ENCODE peak calls at places on chromosomes 7 and 10, in five cellular contexts. K, S, T, Y and B are unnamed samples.

GRCh38 chr10:67015225-67015624 is 89.4 kb downstream of the LRRTM3 start:
- DNase-seq in T (no peak), Y (no peak), K (peak; percentile 28), S (no peak), B (no peak)

GRCh38 chr10:35635576-35635975 is 6.5 kb downstream of the FZD8 start:
- DNase-seq in K (peak; percentile 42), Y (peak; percentile 48), S (peak; percentile 33), T (peak; percentile 59), B (no peak)

GRCh38 chr10:29714096-29714874 is 79.5 kb upstream of the SVIL start:
- DNase-seq in Y (peak; percentile 64), K (peak; percentile 85), S (no peak), T (no peak), B (peak; percentile 54)

GRCh38 chr10:1153253-1153763 is 97.1 kb downstream of the WDR37 start:
- DNase-seq in T (no peak), Y (no peak), S (no peak), K (peak; percentile 1), B (no peak)

GRCh38 chr7:29723599-29723998 is 82.7 kb upstream of the WIPF3 start:
- DNase-seq in K (no peak), T (no peak), S (no peak), Y (peak; percentile 23), B (no peak)

GRCh38 chr10:60487543-60487942 is 97.9 kb upstream of the ANK3 start:
- DNase-seq in S (no peak), K (no peak), Y (no peak), T (no peak), B (no peak)

GRCh38 chr10:132164801-132165278 is 21.9 kb upstream of the DPYSL4 start:
- DNase-seq in K (no peak), T (no peak), Y (no peak), S (peak; percentile 44), B (no peak)

GRCh38 chr10:76922666-76923065 is 714.9 kb downstream of the KCNMA1 start:
- DNase-seq in T (no peak), Y (no peak), K (no peak), S (no peak), B (no peak)

GRCh38 chr7:156236181-156236889 is 404.2 kb upstream of the RNF32 start:
- DNase-seq in K (no peak), S (no peak), T (no peak), Y (no peak), B (no peak)

GRCh38 chr10:132961864-132962622 is 19.7 kb upstream of the CFAP46 start:
- DNase-seq in T (peak; percentile 66), Y (peak; percentile 51), S (peak; percentile 70), K (no peak), B (peak; percentile 81)

GRCh38 chr10:114478281-114478680 is 74.0 kb upstream of the AFAP1L2 start:
- DNase-seq in S (no peak), T (no peak), Y (peak; percentile 47), K (no peak), B (no peak)

GRCh38 chr10:47246409-47247189 is 53.4 kb upstream of the GDF10 start:
- DNase-seq in Y (no peak), T (no peak), S (peak; percentile 3), K (no peak), B (no peak)

GRCh38 chr10:27276581-27276980 is 36.0 kb upstream of the ACBD5 start:
- DNase-seq in Y (no peak), S (no peak), T (no peak), K (no peak), B (no peak)

GRCh38 chr10:1102392-1102791 is 46.2 kb downstream of the WDR37 start:
- DNase-seq in Y (no peak), S (no peak), K (no peak), T (no peak), B (no peak)

GRCh38 chr10:115947104-115947503 is 325.9 kb downstream of the GFRA1 start:
- DNase-seq in S (no peak), Y (no peak), T (no peak), K (peak; percentile 1), B (no peak)

GRCh38 chr10:1602037-1602471 is 135.3 kb downstream of the ADARB2 start:
- DNase-seq in K (no peak), T (no peak), S (no peak), Y (no peak), B (no peak)

GRCh38 chr10:113849140-113849803 is 4.6 kb downstream of the DCLRE1A start:
- DNase-seq in Y (no peak), T (no peak), S (no peak), K (no peak), B (no peak)

GRCh38 chr10:92839191-92840085 is 8.9 kb upstream of the EXOC6 start:
- DNase-seq in S (peak; percentile 68), Y (peak; percentile 49), T (peak; percentile 0), K (no peak), B (peak; percentile 70)